ENCODE peak calls at places on chromosome 1, in six cellular contexts. A, J, B, F, Z and W are unnamed samples.

GRCh38 chr1:24888061-24888970 is 41.8 kb downstream of the RUNX3 start:
- DNase-seq in A (no peak), J (no peak), B (peak; percentile 7), F (no peak), Z (no peak), W (no peak)

GRCh38 chr1:119475866-119476439 is 31.1 kb upstream of the HSD3B1 start:
- DNase-seq in A (peak; percentile 67), J (peak; percentile 70), B (peak; percentile 25), F (peak; percentile 76), Z (no peak), W (peak; percentile 70)

GRCh38 chr1:245679796-245680195 is 525.0 kb downstream of the KIF26B start:
- DNase-seq in A (no peak), J (no peak), B (no peak), F (no peak), Z (no peak), W (peak; percentile 6)

GRCh38 chr1:203273869-203274602 is 31.3 kb upstream of the BTG2 start:
- DNase-seq in A (no peak), J (no peak), B (peak; percentile 62), F (no peak), Z (no peak), W (no peak)

GRCh38 chr1:204468206-204468605 is 26.4 kb downstream of the PIK3C2B start:
- DNase-seq in A (no peak), J (no peak), B (no peak), F (no peak), Z (no peak), W (no peak)

GRCh38 chr1:22821027-22821426 is 110.4 kb downstream of the EPHB2 start:
- DNase-seq in A (no peak), J (no peak), B (no peak), F (no peak), Z (no peak), W (no peak)

GRCh38 chr1:1219341-1219740 is 5.4 kb upstream of the TNFRSF4 start:
- DNase-seq in A (no peak), J (no peak), B (no peak), F (no peak), Z (no peak), W (no peak)

GRCh38 chr1:59543211-59543668 is 246.3 kb downstream of the FGGY start:
- DNase-seq in A (peak; percentile 11), J (no peak), B (no peak), F (no peak), Z (no peak), W (no peak)

GRCh38 chr1:41073971-41074370 is 52.4 kb upstream of the SLFNL1 start:
- DNase-seq in A (no peak), J (peak; percentile 20), B (no peak), F (peak; percentile 69), Z (no peak), W (no peak)

GRCh38 chr1:200429221-200429751 is 19.4 kb upstream of the ZNF281 start:
- DNase-seq in A (no peak), J (no peak), B (no peak), F (no peak), Z (no peak), W (no peak)

GRCh38 chr1:160657477-160657820 is 10.6 kb upstream of the SLAMF1 start:
- DNase-seq in A (no peak), J (no peak), B (no peak), F (no peak), Z (no peak), W (no peak)

GRCh38 chr1:154626456-154627246 is 18.7 kb upstream of the ADAR start:
- DNase-seq in A (no peak), J (no peak), B (no peak), F (no peak), Z (no peak), W (no peak)

GRCh38 chr1:60989745-60990718 is 92.3 kb upstream of the NFIA start:
- DNase-seq in A (no peak), J (no peak), B (peak; percentile 57), F (peak; percentile 50), Z (no peak), W (no peak)

GRCh38 chr1:224563666-224564065 is 52.5 kb upstream of the CNIH3 start:
- DNase-seq in A (no peak), J (no peak), B (no peak), F (no peak), Z (no peak), W (no peak)

GRCh38 chr1:116540088-116540487 is 30.7 kb downstream of the CD58 start:
- DNase-seq in A (no peak), J (no peak), B (no peak), F (peak; percentile 21), Z (no peak), W (no peak)

GRCh38 chr1:34359411-34359810 is 182.7 kb downstream of the C1orf94 start:
- DNase-seq in A (no peak), J (no peak), B (no peak), F (no peak), Z (no peak), W (no peak)

GRCh38 chr1:94304553-94304952 is 67.2 kb upstream of the ARHGAP29 start:
- DNase-seq in A (no peak), J (no peak), B (no peak), F (peak; percentile 70), Z (no peak), W (no peak)

GRCh38 chr1:107926436-107927080 is 38.4 kb downstream of the VAV3 start:
- DNase-seq in A (no peak), J (no peak), B (no peak), F (no peak), Z (no peak), W (no peak)

GRCh38 chr1:226674892-226675719 is 64.0 kb downstream of the ITPKB start:
- DNase-seq in A (no peak), J (no peak), B (peak; percentile 73), F (no peak), Z (peak; percentile 68), W (no peak)

GRCh38 chr1:206575894-206576737 is 36.1 kb downstream of the EIF2D start:
- DNase-seq in A (no peak), J (no peak), B (no peak), F (no peak), Z (no peak), W (no peak)

GRCh38 chr1:160357286-160358002 is 9.4 kb upstream of the NHLH1 start:
- DNase-seq in A (no peak), J (no peak), B (no peak), F (no peak), Z (no peak), W (no peak)

GRCh38 chr1:6485140-6485936 is 6.1 kb downstream of the PLEKHG5 start:
- DNase-seq in A (no peak), J (no peak), B (no peak), F (no peak), Z (no peak), W (no peak)

GRCh38 chr1:240001177-240001740 is 90.4 kb upstream of the FMN2 start:
- DNase-seq in A (no peak), J (no peak), B (no peak), F (no peak), Z (no peak), W (no peak)

GRCh38 chr1:214617843-214618242 is 14.8 kb downstream of the CENPF start:
- DNase-seq in A (no peak), J (no peak), B (no peak), F (no peak), Z (no peak), W (no peak)

GRCh38 chr1:200258447-200259375 is 151.1 kb downstream of the ZNF281 start:
- DNase-seq in A (peak; percentile 36), J (peak; percentile 64), B (no peak), F (peak; percentile 48), Z (no peak), W (no peak)

GRCh38 chr1:15089244-15089992 is 64.1 kb upstream of the TMEM51 start:
- DNase-seq in A (peak; percentile 57), J (no peak), B (no peak), F (no peak), Z (no peak), W (no peak)

GRCh38 chr1:226737819-226738420 is 1.2 kb downstream of the ITPKB start:
- DNase-seq in A (peak; percentile 50), J (peak; percentile 52), B (peak; percentile 57), F (peak; percentile 54), Z (no peak), W (no peak)

GRCh38 chr1:158146165-158146564 is 34.5 kb upstream of the CD1D start:
- DNase-seq in A (no peak), J (peak; percentile 88), B (no peak), F (peak; percentile 98), Z (no peak), W (no peak)

GRCh38 chr1:158146739-158147138 is 34.0 kb upstream of the CD1D start:
- DNase-seq in A (no peak), J (peak; percentile 69), B (no peak), F (peak; percentile 96), Z (no peak), W (no peak)

GRCh38 chr1:158145173-158145719 is 35.4 kb upstream of the CD1D start:
- DNase-seq in A (peak; percentile 67), J (peak; percentile 41), B (no peak), F (peak; percentile 69), Z (no peak), W (no peak)

GRCh38 chr1:158140871-158141270 is 39.8 kb upstream of the CD1D start:
- DNase-seq in A (no peak), J (no peak), B (no peak), F (no peak), Z (no peak), W (no peak)
- TF ChIP-seq CTCF in A (no peak), J (no peak), B (no peak), F (no peak), Z (no peak), W (no peak)

GRCh38 chr1:220983877-220984635 is 104.8 kb downstream of the HLX start:
- DNase-seq in A (peak; percentile 28), J (no peak), B (no peak), F (no peak), Z (no peak), W (no peak)
- TF ChIP-seq CTCF in A (no peak), J (no peak), B (no peak), F (no peak), Z (no peak), W (no peak)

GRCh38 chr1:36703526-36704208 is 221.0 kb upstream of the CSF3R start:
- DNase-seq in A (peak; percentile 87), J (peak; percentile 75), B (peak; percentile 49), F (peak; percentile 36), Z (peak; percentile 17), W (peak; percentile 87)
- TF ChIP-seq CTCF in A (peak; percentile 71), J (peak; percentile 73), B (peak; percentile 53), F (peak; percentile 70), Z (peak; percentile 49), W (peak; percentile 87)

GRCh38 chr1:79896136-79896535 is 889.6 kb upstream of the ADGRL4 start:
- DNase-seq in A (no peak), J (no peak), B (no peak), F (no peak), Z (no peak), W (no peak)

GRCh38 chr1:79902418-79902817 is 895.9 kb upstream of the ADGRL4 start:
- DNase-seq in A (no peak), J (no peak), B (no peak), F (no peak), Z (no peak), W (no peak)

GRCh38 chr1:79895573-79895972 is 889.0 kb upstream of the ADGRL4 start:
- DNase-seq in A (no peak), J (no peak), B (no peak), F (no peak), Z (no peak), W (no peak)

DNA sequence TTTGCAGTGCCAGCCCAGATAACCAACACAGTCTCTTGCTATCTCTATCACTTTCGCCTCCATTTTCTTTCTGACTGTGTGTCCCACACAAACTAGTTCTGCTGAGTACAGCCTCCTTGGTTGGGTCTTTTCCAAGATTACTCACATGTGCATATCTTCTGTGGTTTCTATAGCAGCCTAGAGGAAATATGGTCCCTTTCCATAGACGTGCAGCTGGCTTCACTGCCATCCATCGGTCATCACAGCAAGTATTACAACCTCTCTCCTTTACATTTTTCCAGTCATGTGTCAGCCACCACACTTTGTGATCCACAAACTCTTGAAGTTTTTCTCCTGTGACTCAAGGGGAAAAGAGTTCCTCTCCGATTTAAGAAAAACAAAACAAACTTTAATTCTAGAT is 893.4 kb upstream of the ADGRL4 start:
- DNase-seq in A (no peak), J (peak; percentile 1), B (no peak), F (peak; percentile 81), Z (no peak), W (no peak)
- TF ChIP-seq CTCF in A (no peak), J (no peak), B (no peak), F (no peak), Z (no peak), W (no peak)